ENCODE peak calls at places on chromosomes 16 and 17, in six cellular contexts. L is ovary, U is HepG2, W is tibial nerve, I is esophagus muscularis mucosa, R is stomach. V is an unnamed sample.

GRCh38 chr17:77445908-77446535 is 305.3 kb downstream of the SEC14L1 start:
- DNase-seq in W (no peak), L (no peak), R (peak), U (no peak), I (no peak), V (no peak)

GRCh38 chr17:30228011-30228410 is 7.5 kb downstream of the SLC6A4 start:
- DNase-seq in L (no peak), R (no peak), I (no peak), U (no peak), W (no peak), V (no peak)

GRCh38 chr16:19718624-19718965 is 524 bp downstream of the IQCK start:
- DNase-seq in W (no peak), I (no peak), R (no peak), L (no peak), U (no peak), V (no peak)

GRCh38 chr17:81002409-81003361 is 11.0 kb downstream of the CHMP6 start:
- DNase-seq in U (no peak), L (peak), W (peak), I (no peak), R (peak), V (peak)

GRCh38 chr16:84916850-84917249 is 94.5 kb downstream of the ZDHHC7 start:
- DNase-seq in L (no peak), W (no peak), U (no peak), I (no peak), R (no peak), V (no peak)

GRCh38 chr16:30041841-30042240 is 10.8 kb upstream of the TLCD3B start:
- DNase-seq in U (no peak), R (no peak), L (no peak), I (no peak), W (peak), V (no peak)

GRCh38 chr17:39000021-39000601 is 32.9 kb upstream of the FBXO47 start:
- DNase-seq in U (no peak), R (no peak), W (no peak), L (no peak), I (no peak), V (no peak)

GRCh38 chr17:46977348-46977747 is 1.7 kb downstream of the RPRML start:
- DNase-seq in I (no peak), R (peak), L (no peak), U (peak), W (no peak), V (no peak)

GRCh38 chr17:76888661-76889060 is 20.5 kb downstream of the MGAT5B start:
- DNase-seq in L (no peak), I (no peak), W (no peak), U (peak), R (no peak), V (no peak)

GRCh38 chr16:10312784-10313724 is 72.8 kb upstream of the ATF7IP2 start:
- DNase-seq in R (peak), W (no peak), I (no peak), L (no peak), U (peak), V (no peak)

GRCh38 chr17:71548540-71549190 is 572.2 kb upstream of the SOX9 start:
- DNase-seq in U (no peak), L (no peak), I (no peak), R (no peak), W (no peak), V (no peak)

GRCh38 chr17:71180801-71181385 is 939.9 kb upstream of the SOX9 start:
- DNase-seq in R (no peak), W (no peak), L (no peak), I (no peak), U (no peak), V (peak)

GRCh38 chr17:33049781-33050414 is 58.3 kb downstream of the SPACA3 start:
- DNase-seq in L (peak), I (peak), R (peak), U (peak), W (peak), V (no peak)

GRCh38 chr16:4699030-4699556 is 5.7 kb downstream of the NUDT16L1 start:
- DNase-seq in R (no peak), I (no peak), W (no peak), L (no peak), U (no peak), V (no peak)

GRCh38 chr16:15592324-15592723 is 50.6 kb downstream of the MARF1 start:
- DNase-seq in U (no peak), I (no peak), W (no peak), L (no peak), R (no peak), V (no peak)

GRCh38 chr16:27127293-27127692 is 60.6 kb downstream of the C16orf82 start:
- DNase-seq in R (no peak), U (no peak), W (no peak), L (no peak), I (no peak), V (no peak)

GRCh38 chr16:81866820-81867440 is 87.8 kb downstream of the PLCG2 start:
- DNase-seq in U (no peak), W (peak), L (peak), I (no peak), R (peak), V (no peak)
- TF ChIP-seq EP300 in U (no peak), W (peak), L (no peak), I (no peak), R (no peak), V (no peak)

GRCh38 chr16:83312846-83313245 is 494.9 kb upstream of the HSBP1 start:
- DNase-seq in W (no peak), I (no peak), U (no peak), R (no peak), L (no peak), V (no peak)
- TF ChIP-seq EP300 in W (no peak), I (no peak), U (no peak), R (no peak), L (no peak), V (no peak)

GRCh38 chr17:58344047-58344790 is 7.8 kb downstream of the SUPT4H1 start:
- DNase-seq in L (no peak), I (no peak), W (no peak), R (peak), U (no peak), V (no peak)
- TF ChIP-seq EP300 in L (no peak), I (no peak), W (no peak), R (no peak), U (no peak), V (no peak)

GRCh38 chr16:17992416-17992815 is 344.1 kb downstream of the NPIPA8 start:
- DNase-seq in U (no peak), W (no peak), L (no peak), R (no peak), I (no peak), V (no peak)
- TF ChIP-seq EP300 in U (no peak), W (no peak), L (no peak), R (no peak), I (no peak), V (no peak)

DNA sequence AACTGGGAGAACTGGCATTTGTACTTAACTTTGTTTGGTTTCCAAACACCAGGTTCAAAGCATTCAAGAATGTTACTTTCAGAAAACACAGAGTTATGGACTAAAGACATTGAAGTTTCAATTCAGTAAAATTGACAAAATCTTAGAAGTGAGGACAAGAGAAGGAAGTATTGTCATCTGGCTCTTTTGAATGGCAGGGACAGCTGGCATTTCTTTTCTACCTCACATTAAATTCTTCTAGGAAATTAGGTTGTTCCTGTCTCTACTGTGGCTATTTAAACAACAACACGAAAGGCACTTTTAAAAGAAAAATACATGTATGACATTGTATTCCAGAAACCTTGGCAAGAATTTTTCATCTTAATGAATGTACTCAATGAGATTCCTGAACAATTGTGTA is 600.0 kb upstream of the CA10 start:
- DNase-seq in I (no peak), W (no peak), U (no peak), L (no peak), R (no peak), V (no peak)
- TF ChIP-seq EP300 in I (no peak), W (no peak), U (no peak), L (no peak), R (no peak), V (no peak)